ENCODE peak calls at places on chromosomes 5 and 9, in six cellular contexts. One of them, this sample, is unnamed.

GRCh38 chr5:14305045-14305444 is 161.9 kb downstream of the TRIO start:
- DNase-seq in IMR-90: peak; percentile 94
- DNase-seq in adrenal gland: peak; percentile 66
- DNase-seq in body of pancreas: no peak
- DNase-seq in heart left ventricle: peak; percentile 80
- DNase-seq in gastrocnemius medialis: no peak
- DNase-seq in this sample: no peak

GRCh38 chr5:80083115-80083890 is 48.2 kb downstream of the THBS4 start:
- DNase-seq in IMR-90: peak; percentile 72
- DNase-seq in gastrocnemius medialis: no peak
- DNase-seq in heart left ventricle: no peak
- DNase-seq in adrenal gland: peak; percentile 33
- DNase-seq in body of pancreas: no peak
- DNase-seq in this sample: no peak

GRCh38 chr9:69976165-69976564 is 67.5 kb upstream of the MAMDC2 start:
- DNase-seq in IMR-90: peak; percentile 97
- DNase-seq in adrenal gland: no peak
- DNase-seq in gastrocnemius medialis: no peak
- DNase-seq in heart left ventricle: no peak
- DNase-seq in body of pancreas: no peak
- DNase-seq in this sample: no peak

GRCh38 chr5:153827407-153827806 is 211.3 kb downstream of the FAM114A2 start:
- DNase-seq in heart left ventricle: no peak
- DNase-seq in gastrocnemius medialis: no peak
- DNase-seq in body of pancreas: no peak
- DNase-seq in adrenal gland: no peak
- DNase-seq in IMR-90: no peak
- DNase-seq in this sample: no peak

GRCh38 chr5:133256276-133256675 is 204.5 kb downstream of the HSPA4 start:
- DNase-seq in heart left ventricle: no peak
- DNase-seq in body of pancreas: no peak
- DNase-seq in adrenal gland: no peak
- DNase-seq in IMR-90: no peak
- DNase-seq in gastrocnemius medialis: no peak
- DNase-seq in this sample: no peak

GRCh38 chr5:170451764-170452365 is 52.0 kb upstream of the KCNIP1 start:
- DNase-seq in gastrocnemius medialis: no peak
- DNase-seq in adrenal gland: no peak
- DNase-seq in body of pancreas: no peak
- DNase-seq in IMR-90: peak; percentile 8
- DNase-seq in heart left ventricle: no peak
- DNase-seq in this sample: peak; percentile 79

GRCh38 chr5:8840237-8840636 is 705.6 kb downstream of the SEMA5A start:
- DNase-seq in gastrocnemius medialis: no peak
- DNase-seq in IMR-90: no peak
- DNase-seq in body of pancreas: no peak
- DNase-seq in adrenal gland: no peak
- DNase-seq in heart left ventricle: no peak
- DNase-seq in this sample: no peak

GRCh38 chr9:85743290-85744128 is 1.8 kb upstream of the AGTPBP1 start:
- DNase-seq in body of pancreas: peak; percentile 20
- DNase-seq in heart left ventricle: peak; percentile 39
- DNase-seq in gastrocnemius medialis: no peak
- DNase-seq in adrenal gland: peak; percentile 16
- DNase-seq in IMR-90: peak; percentile 86
- DNase-seq in this sample: no peak

GRCh38 chr5:76542887-76543690 is 80.1 kb downstream of the F2RL2 start:
- DNase-seq in adrenal gland: no peak
- DNase-seq in body of pancreas: no peak
- DNase-seq in heart left ventricle: peak; percentile 31
- DNase-seq in IMR-90: peak; percentile 18
- DNase-seq in gastrocnemius medialis: no peak
- DNase-seq in this sample: no peak

GRCh38 chr9:111400564-111400898 is 70.5 kb upstream of the OR2K2 start:
- DNase-seq in IMR-90: peak; percentile 34
- DNase-seq in heart left ventricle: no peak
- DNase-seq in body of pancreas: no peak
- DNase-seq in adrenal gland: no peak
- DNase-seq in gastrocnemius medialis: no peak
- DNase-seq in this sample: no peak

GRCh38 chr5:43428034-43428712 is 16.0 kb upstream of the CCL28 start:
- DNase-seq in adrenal gland: no peak
- DNase-seq in gastrocnemius medialis: no peak
- DNase-seq in IMR-90: peak; percentile 43
- DNase-seq in body of pancreas: no peak
- DNase-seq in heart left ventricle: no peak
- DNase-seq in this sample: no peak

GRCh38 chr5:88679638-88680037 is 203.3 kb downstream of the MEF2C start:
- DNase-seq in IMR-90: no peak
- DNase-seq in body of pancreas: no peak
- DNase-seq in heart left ventricle: no peak
- DNase-seq in adrenal gland: no peak
- DNase-seq in gastrocnemius medialis: no peak
- DNase-seq in this sample: no peak

GRCh38 chr9:131181091-131181681 is 55.8 kb downstream of the NUP214 start:
- DNase-seq in IMR-90: no peak
- DNase-seq in body of pancreas: no peak
- DNase-seq in adrenal gland: no peak
- DNase-seq in heart left ventricle: no peak
- DNase-seq in gastrocnemius medialis: no peak
- DNase-seq in this sample: no peak

GRCh38 chr9:134594376-134594941 is 47.1 kb upstream of the COL5A1 start:
- DNase-seq in gastrocnemius medialis: no peak
- DNase-seq in body of pancreas: no peak
- DNase-seq in heart left ventricle: no peak
- DNase-seq in adrenal gland: no peak
- DNase-seq in IMR-90: no peak
- DNase-seq in this sample: peak; percentile 70

GRCh38 chr9:120901704-120902103 is 24.7 kb upstream of the PHF19 start:
- DNase-seq in gastrocnemius medialis: no peak
- DNase-seq in body of pancreas: no peak
- DNase-seq in heart left ventricle: no peak
- DNase-seq in IMR-90: no peak
- DNase-seq in adrenal gland: no peak
- DNase-seq in this sample: no peak
- TF ChIP-seq POLR2A in gastrocnemius medialis: no peak
- TF ChIP-seq POLR2A in body of pancreas: no peak
- TF ChIP-seq POLR2A in heart left ventricle: no peak
- TF ChIP-seq POLR2A in IMR-90: no peak
- TF ChIP-seq POLR2A in adrenal gland: no peak
- TF ChIP-seq POLR2A in this sample: no peak

DNA sequence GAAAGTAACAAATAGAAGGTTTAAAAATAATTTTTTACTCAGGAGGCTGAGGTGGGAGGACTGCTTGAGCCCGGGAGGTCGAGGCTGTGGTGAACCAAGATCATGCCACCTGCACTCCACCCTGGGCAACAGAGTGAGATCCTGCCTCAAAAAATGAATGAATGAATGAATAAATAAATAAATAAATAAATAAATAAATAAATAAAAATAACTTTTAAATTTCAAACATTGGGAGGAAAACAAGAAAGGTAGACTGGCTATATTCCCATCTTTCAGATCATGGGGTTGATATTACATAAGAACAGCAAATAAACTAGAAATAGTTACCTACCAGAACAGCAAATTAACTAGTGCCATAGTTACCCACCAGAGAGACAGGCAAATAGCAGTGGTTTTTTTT is 75.7 kb downstream of the LHX2 start:
- DNase-seq in heart left ventricle: no peak
- DNase-seq in adrenal gland: no peak
- DNase-seq in body of pancreas: no peak
- DNase-seq in IMR-90: no peak
- DNase-seq in gastrocnemius medialis: no peak
- DNase-seq in this sample: no peak
- TF ChIP-seq CTCF in heart left ventricle: no peak
- TF ChIP-seq CTCF in adrenal gland: no peak
- TF ChIP-seq CTCF in body of pancreas: no peak
- TF ChIP-seq CTCF in IMR-90: no peak
- TF ChIP-seq CTCF in gastrocnemius medialis: no peak
- TF ChIP-seq CTCF in this sample: no peak

GRCh38 chr5:138453630-138454029 is 11.6 kb upstream of the EGR1 start:
- DNase-seq in body of pancreas: no peak
- DNase-seq in gastrocnemius medialis: no peak
- DNase-seq in heart left ventricle: no peak
- DNase-seq in adrenal gland: no peak
- DNase-seq in IMR-90: no peak
- DNase-seq in this sample: no peak
- TF ChIP-seq POLR2A in body of pancreas: no peak
- TF ChIP-seq POLR2A in gastrocnemius medialis: no peak
- TF ChIP-seq POLR2A in heart left ventricle: no peak
- TF ChIP-seq POLR2A in adrenal gland: no peak
- TF ChIP-seq POLR2A in IMR-90: no peak
- TF ChIP-seq POLR2A in this sample: no peak

GRCh38 chr9:124054671-124055212 is 43.2 kb downstream of the LHX2 start:
- DNase-seq in IMR-90: peak; percentile 90
- DNase-seq in body of pancreas: no peak
- DNase-seq in adrenal gland: peak; percentile 22
- DNase-seq in heart left ventricle: no peak
- DNase-seq in gastrocnemius medialis: no peak
- DNase-seq in this sample: no peak
- TF ChIP-seq CTCF in IMR-90: no peak
- TF ChIP-seq CTCF in body of pancreas: no peak
- TF ChIP-seq CTCF in adrenal gland: no peak
- TF ChIP-seq CTCF in heart left ventricle: no peak
- TF ChIP-seq CTCF in gastrocnemius medialis: no peak
- TF ChIP-seq CTCF in this sample: no peak

DNA sequence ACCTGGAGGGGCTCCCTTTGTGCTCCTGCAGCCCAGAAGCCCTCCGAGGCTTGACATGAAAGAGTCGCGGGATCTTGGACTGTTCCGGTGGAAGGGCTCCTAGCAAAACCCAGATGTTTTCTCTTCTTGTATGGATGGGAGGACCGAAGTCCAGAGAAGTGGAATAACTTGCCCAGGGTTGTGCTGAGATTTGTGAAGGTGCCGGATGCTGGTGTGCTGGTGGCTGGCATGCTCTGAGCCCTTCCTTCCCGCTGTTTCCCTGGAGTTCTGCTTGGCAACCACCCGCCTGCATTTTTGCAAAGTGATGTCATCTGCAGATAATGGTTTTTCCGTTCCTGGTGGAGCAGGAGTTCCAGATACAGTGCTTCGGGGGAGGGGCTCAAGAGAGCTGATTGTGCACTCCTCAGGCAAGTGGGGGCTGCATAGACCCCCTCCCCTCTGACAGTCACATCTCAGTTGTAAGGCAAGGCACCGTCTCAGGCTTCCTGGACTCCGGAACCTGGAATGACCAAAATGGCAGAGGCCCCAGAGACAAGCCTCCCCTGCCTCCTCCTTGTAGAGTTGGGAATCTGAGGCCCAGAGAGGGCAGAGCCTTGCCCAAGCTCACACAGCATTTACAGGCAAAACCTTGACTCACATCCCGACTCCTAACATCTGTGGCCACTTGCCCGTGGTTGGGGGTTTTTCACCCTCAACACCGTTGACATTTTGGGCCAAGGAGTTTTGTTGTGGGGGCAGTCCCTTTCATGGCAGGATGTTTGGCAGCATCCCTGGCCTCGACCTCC is 157.0 kb downstream of the RGS3 start:
- DNase-seq in gastrocnemius medialis: no peak
- DNase-seq in adrenal gland: peak; percentile 88
- DNase-seq in heart left ventricle: peak; percentile 83
- DNase-seq in body of pancreas: peak; percentile 88
- DNase-seq in IMR-90: peak; percentile 93
- DNase-seq in this sample: no peak
- TF ChIP-seq POLR2A in gastrocnemius medialis: no peak
- TF ChIP-seq POLR2A in adrenal gland: peak; percentile 20
- TF ChIP-seq POLR2A in heart left ventricle: no peak
- TF ChIP-seq POLR2A in body of pancreas: peak; percentile 77
- TF ChIP-seq POLR2A in IMR-90: peak; percentile 2
- TF ChIP-seq POLR2A in this sample: no peak

GRCh38 chr5:120682851-120683250 is 218.8 kb downstream of the PRR16 start:
- DNase-seq in heart left ventricle: no peak
- DNase-seq in gastrocnemius medialis: no peak
- DNase-seq in body of pancreas: no peak
- DNase-seq in IMR-90: peak; percentile 55
- DNase-seq in adrenal gland: no peak
- DNase-seq in this sample: no peak

GRCh38 chr5:120683580-120683979 is 219.5 kb downstream of the PRR16 start:
- DNase-seq in adrenal gland: no peak
- DNase-seq in heart left ventricle: no peak
- DNase-seq in body of pancreas: no peak
- DNase-seq in IMR-90: peak; percentile 33
- DNase-seq in gastrocnemius medialis: no peak
- DNase-seq in this sample: no peak

GRCh38 chr5:120684749-120685415 is 220.8 kb downstream of the PRR16 start:
- DNase-seq in body of pancreas: no peak
- DNase-seq in IMR-90: peak; percentile 12
- DNase-seq in gastrocnemius medialis: no peak
- DNase-seq in adrenal gland: no peak
- DNase-seq in heart left ventricle: no peak
- DNase-seq in this sample: no peak

GRCh38 chr5:120678279-120678678 is 214.2 kb downstream of the PRR16 start:
- DNase-seq in IMR-90: peak; percentile 74
- DNase-seq in heart left ventricle: no peak
- DNase-seq in adrenal gland: no peak
- DNase-seq in gastrocnemius medialis: no peak
- DNase-seq in body of pancreas: no peak
- DNase-seq in this sample: no peak

GRCh38 chr5:120684213-120684612 is 220.1 kb downstream of the PRR16 start:
- DNase-seq in adrenal gland: no peak
- DNase-seq in gastrocnemius medialis: no peak
- DNase-seq in heart left ventricle: no peak
- DNase-seq in IMR-90: peak; percentile 33
- DNase-seq in body of pancreas: no peak
- DNase-seq in this sample: no peak
- TF ChIP-seq CTCF in adrenal gland: no peak
- TF ChIP-seq CTCF in gastrocnemius medialis: no peak
- TF ChIP-seq CTCF in heart left ventricle: no peak
- TF ChIP-seq CTCF in IMR-90: peak; percentile 35
- TF ChIP-seq CTCF in body of pancreas: no peak
- TF ChIP-seq CTCF in this sample: no peak

GRCh38 chr9:96418920-96419690 is 935 bp upstream of the ZNF367 start:
- DNase-seq in adrenal gland: peak; percentile 48
- DNase-seq in IMR-90: peak; percentile 13
- DNase-seq in body of pancreas: peak; percentile 76
- DNase-seq in gastrocnemius medialis: peak; percentile 42
- DNase-seq in heart left ventricle: peak; percentile 86
- DNase-seq in this sample: peak; percentile 92

GRCh38 chr9:96417610-96418073 is 528 bp downstream of the ZNF367 start:
- DNase-seq in heart left ventricle: no peak
- DNase-seq in adrenal gland: peak; percentile 29
- DNase-seq in IMR-90: no peak
- DNase-seq in gastrocnemius medialis: no peak
- DNase-seq in body of pancreas: peak; percentile 18
- DNase-seq in this sample: no peak

GRCh38 chr9:96419691-96419969 is 1.5 kb upstream of the ZNF367 start:
- DNase-seq in adrenal gland: no peak
- DNase-seq in body of pancreas: no peak
- DNase-seq in heart left ventricle: no peak
- DNase-seq in IMR-90: no peak
- DNase-seq in gastrocnemius medialis: no peak
- DNase-seq in this sample: no peak

GRCh38 chr9:96417051-96417586 is 1.1 kb downstream of the ZNF367 start:
- DNase-seq in body of pancreas: peak; percentile 92
- DNase-seq in gastrocnemius medialis: peak; percentile 85
- DNase-seq in heart left ventricle: peak; percentile 90
- DNase-seq in IMR-90: peak; percentile 72
- DNase-seq in adrenal gland: peak; percentile 87
- DNase-seq in this sample: peak; percentile 97

GRCh38 chr9:96418074-96418919 is at the start of gene ZNF367:
- DNase-seq in adrenal gland: peak; percentile 98
- DNase-seq in heart left ventricle: peak; percentile 98
- DNase-seq in gastrocnemius medialis: peak; percentile 96
- DNase-seq in body of pancreas: peak; percentile 97
- DNase-seq in IMR-90: peak; percentile 95
- DNase-seq in this sample: peak; percentile 99
- TF ChIP-seq POLR2A in adrenal gland: peak; percentile 45
- TF ChIP-seq POLR2A in heart left ventricle: no peak
- TF ChIP-seq POLR2A in gastrocnemius medialis: peak; percentile 8
- TF ChIP-seq POLR2A in body of pancreas: peak; percentile 4
- TF ChIP-seq POLR2A in IMR-90: no peak
- TF ChIP-seq POLR2A in this sample: no peak

This sample was measured in esophagus muscularis mucosa.